ENCODE peak calls at places on chromosomes 7 and 10, in nine cellular contexts. R is heart right ventricle; U is body of pancreas; I is psoas muscle; Q is upper lobe of left lung; Y is CD8-positive, alpha-beta T cell; M is left lung; N is tibial artery; K is lung. G is an unnamed sample.

GRCh38 chr10:14244147-14244546 is 86.6 kb downstream of the FRMD4A start:
- DNase-seq in R (no peak), U (no peak), I (no peak), Q (no peak), Y (no peak), M (no peak), N (no peak), K (no peak), G (no peak)

GRCh38 chr10:132165416-132165980 is 21.2 kb upstream of the DPYSL4 start:
- DNase-seq in R (no peak), U (no peak), I (peak; percentile 18), Q (no peak), Y (no peak), M (peak; percentile 64), N (no peak), K (no peak), G (no peak)

GRCh38 chr10:74824184-74825032 is 2.0 kb upstream of the KAT6B start:
- DNase-seq in R (no peak), U (peak; percentile 32), I (no peak), Q (no peak), Y (peak; percentile 38), M (no peak), N (peak; percentile 72), K (no peak), G (no peak)

GRCh38 chr10:47062801-47063200 is 151.6 kb downstream of the PTPN20 start:
- DNase-seq in R (no peak), U (no peak), I (no peak), Q (no peak), Y (no peak), M (no peak), N (peak; percentile 62), K (no peak), G (no peak)

GRCh38 chr7:1200045-1200444 is 32.6 kb upstream of the UNCX start:
- DNase-seq in R (no peak), U (no peak), I (no peak), Q (no peak), Y (no peak), M (no peak), N (no peak), K (no peak), G (no peak)

GRCh38 chr7:151814400-151814914 is 62.5 kb downstream of the PRKAG2 start:
- DNase-seq in R (no peak), U (peak; percentile 53), I (peak; percentile 50), Q (no peak), Y (no peak), M (peak; percentile 78), N (no peak), K (no peak), G (no peak)

GRCh38 chr10:79488303-79488702 is 24.0 kb upstream of the EIF5AL1 start:
- DNase-seq in R (peak; percentile 57), U (peak; percentile 46), I (peak; percentile 85), Q (peak; percentile 75), Y (no peak), M (no peak), N (peak; percentile 91), K (peak; percentile 69), G (peak; percentile 49)

GRCh38 chr7:73721237-73721848 is 1.9 kb upstream of the STX1A start:
- DNase-seq in R (peak; percentile 72), U (peak; percentile 96), I (peak; percentile 86), Q (peak; percentile 49), Y (no peak), M (no peak), N (peak; percentile 92), K (no peak), G (no peak)

GRCh38 chr7:6654113-6654841 is 17.2 kb downstream of the ZNF316 start:
- DNase-seq in R (no peak), U (no peak), I (peak; percentile 28), Q (no peak), Y (no peak), M (no peak), N (peak; percentile 37), K (no peak), G (no peak)

GRCh38 chr10:80613466-80613865 is 75.8 kb downstream of the SH2D4B start:
- DNase-seq in R (no peak), U (no peak), I (no peak), Q (no peak), Y (no peak), M (no peak), N (no peak), K (no peak), G (no peak)

GRCh38 chr7:6536262-6536770 is 14.9 kb downstream of the GRID2IP start:
- DNase-seq in R (no peak), U (no peak), I (no peak), Q (no peak), Y (no peak), M (no peak), N (no peak), K (no peak), G (no peak)

GRCh38 chr10:1627945-1628344 is 109.4 kb downstream of the ADARB2 start:
- DNase-seq in R (no peak), U (no peak), I (no peak), Q (no peak), Y (no peak), M (no peak), N (no peak), K (no peak), G (no peak)

GRCh38 chr7:148185050-148185449 is 405.5 kb upstream of the C7orf33 start:
- DNase-seq in R (no peak), U (no peak), I (no peak), Q (no peak), Y (no peak), M (no peak), N (no peak), K (no peak), G (no peak)

GRCh38 chr10:132389631-132390454 is 7.2 kb upstream of the PWWP2B start:
- DNase-seq in R (no peak), U (peak; percentile 55), I (peak; percentile 49), Q (peak; percentile 19), Y (no peak), M (peak; percentile 76), N (peak; percentile 61), K (no peak), G (no peak)

GRCh38 chr10:99551158-99551557 is 18.4 kb downstream of the NKX2-3 start:
- DNase-seq in R (no peak), U (peak; percentile 22), I (no peak), Q (no peak), Y (no peak), M (no peak), N (no peak), K (no peak), G (peak; percentile 57)

GRCh38 chr10:76089626-76090185 is 658.3 kb downstream of the LRMDA start:
- DNase-seq in R (no peak), U (no peak), I (no peak), Q (no peak), Y (no peak), M (no peak), N (no peak), K (no peak), G (no peak)

GRCh38 chr7:37109016-37109415 is 339.6 kb downstream of the ELMO1 start:
- DNase-seq in R (no peak), U (no peak), I (no peak), Q (no peak), Y (no peak), M (no peak), N (no peak), K (no peak), G (no peak)

GRCh38 chr7:147171013-147171391 is 1054.4 kb downstream of the CNTNAP2 start:
- DNase-seq in R (no peak), U (no peak), I (no peak), Q (no peak), Y (no peak), M (no peak), N (no peak), K (no peak), G (no peak)

GRCh38 chr10:28737096-28737495 is 59.8 kb downstream of the BAMBI start:
- DNase-seq in R (no peak), U (no peak), I (no peak), Q (no peak), Y (no peak), M (no peak), N (no peak), K (no peak), G (no peak)

GRCh38 chr10:28733647-28734046 is 56.3 kb downstream of the BAMBI start:
- DNase-seq in R (no peak), U (no peak), I (no peak), Q (no peak), Y (no peak), M (no peak), N (no peak), K (no peak), G (no peak)

GRCh38 chr10:28733245-28733644 is 55.9 kb downstream of the BAMBI start:
- DNase-seq in R (no peak), U (no peak), I (no peak), Q (no peak), Y (no peak), M (no peak), N (no peak), K (no peak), G (no peak)

GRCh38 chr10:28734940-28735759 is 57.8 kb downstream of the BAMBI start:
- DNase-seq in R (no peak), U (no peak), I (no peak), Q (no peak), Y (no peak), M (no peak), N (no peak), K (no peak), G (no peak)

GRCh38 chr10:28738200-28738599 is 60.9 kb downstream of the BAMBI start:
- DNase-seq in R (no peak), U (no peak), I (no peak), Q (no peak), Y (no peak), M (no peak), N (no peak), K (no peak), G (peak; percentile 21)
- TF ChIP-seq CTCF in R (no peak), U (no peak), I (no peak), Q (no peak), Y (no peak), M (no peak), N (no peak), K (no peak), G (no peak)

DNA sequence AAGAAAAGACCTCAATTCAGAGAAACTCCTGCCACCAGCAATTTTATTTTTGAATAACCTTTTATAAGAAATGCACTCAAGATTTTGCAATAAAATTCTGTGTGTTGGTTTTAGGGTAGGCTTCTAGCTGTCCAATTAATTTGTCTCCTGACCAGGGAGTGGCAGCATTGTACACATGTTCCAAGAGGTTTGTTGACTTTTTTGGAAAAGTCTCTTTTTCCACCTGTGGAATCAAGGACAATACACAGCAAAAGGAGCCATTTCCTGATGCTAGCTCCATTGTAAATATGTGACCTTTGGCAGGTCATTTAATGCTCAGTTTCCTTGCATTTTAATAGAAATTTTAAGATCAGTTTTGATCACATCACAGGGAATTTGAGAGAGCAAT is 1.8 kb downstream of the GIMAP5 start:
- DNase-seq in R (no peak), U (peak; percentile 33), I (no peak), Q (no peak), Y (no peak), M (no peak), N (no peak), K (no peak), G (no peak)
- H3K4me1 ChIP-seq in R (peaks cover 5% of the 10 kb centered on the region), U (peaks cover 8% of the 10 kb centered on the region), I (no peaks in the 10 kb centered on the region), Q (peaks cover 13% of the 10 kb centered on the region), Y (peaks cover 66% of the 10 kb centered on the region), M (peaks cover 56% of the 10 kb centered on the region), N (no peaks in the 10 kb centered on the region), K (peaks cover 4% of the 10 kb centered on the region), G (no peaks in the 10 kb centered on the region)

GRCh38 chr7:25858200-25858561 is 293.8 kb upstream of the NFE2L3 start:
- DNase-seq in R (no peak), U (no peak), I (no peak), Q (no peak), Y (no peak), M (no peak), N (no peak), K (no peak), G (no peak)
- H3K4me3 ChIP-seq in R (no peak overlapping the region), U (no peak overlapping the region), I (peak overlapping the region; percentile 68), Q (no peak overlapping the region), Y (no peak overlapping the region), M (no peak overlapping the region), N (no peak overlapping the region), K (no peak overlapping the region), G (no peak overlapping the region)

GRCh38 chr7:100585511-100586265 is at the start of gene LRCH4:
- DNase-seq in R (peak; percentile 65), U (peak; percentile 82), I (no peak), Q (peak; percentile 77), Y (peak; percentile 66), M (peak; percentile 91), N (peak; percentile 79), K (peak; percentile 59), G (peak; percentile 82)
- TF ChIP-seq CTCF in R (no peak), U (no peak), I (no peak), Q (peak; percentile 17), Y (no peak), M (no peak), N (no peak), K (no peak), G (no peak)